ENCODE peak calls at places on chromosomes 1 and 21, in six cellular contexts. E is GM23248; H is CD8-positive, alpha-beta memory T cell; S is GOT3; W is neural crest cell; U is head of caudate nucleus. I is an unnamed sample.

GRCh38 chr1:60692031-60692430 is 390.3 kb upstream of the NFIA start:
- DNase-seq in E (no peak), H (no peak), S (no peak), W (no peak), U (no peak), I (no peak)

GRCh38 chr1:170200665-170201397 is 55.1 kb downstream of the NTMT2 start:
- DNase-seq in E (peak), H (no peak), S (no peak), W (no peak), U (no peak), I (no peak)

GRCh38 chr1:212669102-212669501 is 30.5 kb downstream of the BATF3 start:
- DNase-seq in E (peak), H (no peak), S (no peak), W (no peak), U (no peak), I (peak)

GRCh38 chr1:17732475-17732874 is 22.7 kb upstream of the ACTL8 start:
- DNase-seq in E (peak), H (no peak), S (no peak), W (no peak), U (no peak), I (no peak)

GRCh38 chr1:196808529-196809235 is 10.8 kb upstream of the CFHR1 start:
- DNase-seq in E (no peak), H (no peak), S (no peak), W (no peak), U (no peak), I (no peak)

GRCh38 chr1:171438441-171438840 is 46.9 kb upstream of the PRRC2C start:
- DNase-seq in E (peak), H (no peak), S (peak), W (no peak), U (no peak), I (no peak)

GRCh38 chr21:35475006-35475405 is 425.9 kb upstream of the RUNX1 start:
- DNase-seq in E (peak), H (no peak), S (no peak), W (no peak), U (no peak), I (no peak)

GRCh38 chr1:220301630-220302029 is 29.4 kb upstream of the RAB3GAP2 start:
- DNase-seq in E (no peak), H (no peak), S (no peak), W (no peak), U (no peak), I (no peak)

GRCh38 chr1:201582261-201582951 is 43.5 kb downstream of the NAV1 start:
- DNase-seq in E (peak), H (no peak), S (no peak), W (no peak), U (no peak), I (peak)

GRCh38 chr1:159889821-159890252 is 10.1 kb downstream of the CFAP45 start:
- DNase-seq in E (peak), H (no peak), S (no peak), W (no peak), U (no peak), I (no peak)

GRCh38 chr1:1081311-1082238 is 7.5 kb upstream of the RNF223 start:
- DNase-seq in E (no peak), H (no peak), S (no peak), W (no peak), U (peak), I (peak)

GRCh38 chr1:23202263-23202749 is 15.0 kb downstream of the HTR1D start:
- DNase-seq in E (peak), H (no peak), S (no peak), W (no peak), U (no peak), I (no peak)

GRCh38 chr1:64809309-64809708 is 64.4 kb downstream of the RAVER2 start:
- DNase-seq in E (no peak), H (no peak), S (no peak), W (no peak), U (no peak), I (no peak)

GRCh38 chr1:65090406-65090805 is 57.6 kb upstream of the AK4 start:
- DNase-seq in E (no peak), H (no peak), S (no peak), W (no peak), U (no peak), I (no peak)

GRCh38 chr1:172467446-172467845 is 23.6 kb upstream of the PIGC start:
- DNase-seq in E (no peak), H (no peak), S (no peak), W (no peak), U (no peak), I (no peak)

GRCh38 chr1:77469311-77469710 is 187.5 kb downstream of the AK5 start:
- DNase-seq in E (no peak), H (no peak), S (no peak), W (no peak), U (no peak), I (no peak)

GRCh38 chr1:6858586-6858985 is 73.3 kb downstream of the CAMTA1 start:
- DNase-seq in E (no peak), H (no peak), S (no peak), W (no peak), U (no peak), I (no peak)

GRCh38 chr1:209769956-209770355 is 14.1 kb downstream of the TRAF3IP3 start:
- DNase-seq in E (peak), H (no peak), S (no peak), W (no peak), U (no peak), I (no peak)

GRCh38 chr1:234731371-234732085 is 121.5 kb upstream of the IRF2BP2 start:
- DNase-seq in E (peak), H (peak), S (no peak), W (no peak), U (no peak), I (no peak)

GRCh38 chr1:221699582-221700519 is 42.0 kb downstream of the DUSP10 start:
- DNase-seq in E (peak), H (no peak), S (no peak), W (no peak), U (no peak), I (no peak)

GRCh38 chr1:23732363-23733224 is 10.7 kb upstream of the ELOA start:
- DNase-seq in E (peak), H (no peak), S (no peak), W (no peak), U (no peak), I (no peak)

GRCh38 chr1:9291914-9292360 is 757 bp upstream of the SPSB1 start:
- DNase-seq in E (peak), H (no peak), S (no peak), W (no peak), U (no peak), I (no peak)

GRCh38 chr1:27296773-27297214 is 25.2 kb upstream of the TMEM222 start:
- DNase-seq in E (peak), H (peak), S (no peak), W (peak), U (peak), I (peak)

GRCh38 chr1:8809342-8809736 is 8.1 kb downstream of the RERE start:
- DNase-seq in E (no peak), H (no peak), S (no peak), W (no peak), U (no peak), I (no peak)

GRCh38 chr21:38631676-38632075 is 133.4 kb upstream of the ERG start:
- DNase-seq in E (peak), H (no peak), S (no peak), W (no peak), U (no peak), I (no peak)

GRCh38 chr1:73593379-73593778 is 604.6 kb downstream of the LRRIQ3 start:
- DNase-seq in E (peak), H (no peak), S (no peak), W (no peak), U (no peak), I (no peak)

GRCh38 chr1:8363186-8363585 is 45.3 kb downstream of the SLC45A1 start:
- DNase-seq in E (no peak), H (no peak), S (no peak), W (no peak), U (no peak), I (no peak)

I was measured in D341Med.